ENCODE peak calls at places on chromosome 4, in four cellular contexts. One of them, this sample, is unnamed.

GRCh38 chr4:22897520-22898108 is 204.9 kb downstream of the GBA3 start:
- DNase-seq in mesothelial cell of epicardium: peak
- DNase-seq in heart left ventricle: no peak
- DNase-seq in endothelial cell: peak
- DNase-seq in this sample: no peak

GRCh38 chr4:167614866-167615265 is 380.6 kb upstream of the SPOCK3 start:
- DNase-seq in mesothelial cell of epicardium: no peak
- DNase-seq in heart left ventricle: no peak
- DNase-seq in endothelial cell: no peak
- DNase-seq in this sample: no peak

GRCh38 chr4:24321151-24321550 is 263.2 kb downstream of the DHX15 start:
- DNase-seq in mesothelial cell of epicardium: no peak
- DNase-seq in heart left ventricle: no peak
- DNase-seq in endothelial cell: no peak
- DNase-seq in this sample: no peak

GRCh38 chr4:13523105-13523477 is 21.2 kb downstream of the NKX3-2 start:
- DNase-seq in mesothelial cell of epicardium: no peak
- DNase-seq in heart left ventricle: no peak
- DNase-seq in endothelial cell: no peak
- DNase-seq in this sample: no peak

GRCh38 chr4:143071351-143071750 is 113.4 kb upstream of the USP38 start:
- DNase-seq in mesothelial cell of epicardium: no peak
- DNase-seq in heart left ventricle: no peak
- DNase-seq in endothelial cell: no peak
- DNase-seq in this sample: no peak

GRCh38 chr4:3324093-3324815 is 31.4 kb downstream of the RGS12 start:
- DNase-seq in mesothelial cell of epicardium: peak
- DNase-seq in heart left ventricle: no peak
- DNase-seq in endothelial cell: no peak
- DNase-seq in this sample: peak

GRCh38 chr4:128639586-128640270 is 169.8 kb upstream of the JADE1 start:
- DNase-seq in mesothelial cell of epicardium: no peak
- DNase-seq in heart left ventricle: no peak
- DNase-seq in endothelial cell: no peak
- DNase-seq in this sample: no peak

GRCh38 chr4:59646082-59646481 is 1554.0 kb upstream of the ADGRL3 start:
- DNase-seq in mesothelial cell of epicardium: no peak
- DNase-seq in heart left ventricle: no peak
- DNase-seq in endothelial cell: no peak
- DNase-seq in this sample: no peak

GRCh38 chr4:37644962-37645361 is 41.2 kb downstream of the RELL1 start:
- DNase-seq in mesothelial cell of epicardium: no peak
- DNase-seq in heart left ventricle: no peak
- DNase-seq in endothelial cell: no peak
- DNase-seq in this sample: no peak

GRCh38 chr4:1720163-1720983 is 750 bp downstream of the TMEM129 start:
- DNase-seq in mesothelial cell of epicardium: peak
- DNase-seq in heart left ventricle: peak
- DNase-seq in endothelial cell: peak
- DNase-seq in this sample: no peak

GRCh38 chr4:111537861-111538260 is 607.4 kb upstream of the FAM241A start:
- DNase-seq in mesothelial cell of epicardium: no peak
- DNase-seq in heart left ventricle: no peak
- DNase-seq in endothelial cell: no peak
- DNase-seq in this sample: no peak

GRCh38 chr4:16573744-16574143 is 324.7 kb downstream of the LDB2 start:
- DNase-seq in mesothelial cell of epicardium: no peak
- DNase-seq in heart left ventricle: peak
- DNase-seq in endothelial cell: no peak
- DNase-seq in this sample: no peak

GRCh38 chr4:165992263-165992662 is 119.2 kb downstream of the TLL1 start:
- DNase-seq in mesothelial cell of epicardium: no peak
- DNase-seq in heart left ventricle: no peak
- DNase-seq in endothelial cell: no peak
- DNase-seq in this sample: no peak

GRCh38 chr4:33037464-33037863 is 2317.3 kb downstream of the PCDH7 start:
- DNase-seq in mesothelial cell of epicardium: no peak
- DNase-seq in heart left ventricle: no peak
- DNase-seq in endothelial cell: no peak
- DNase-seq in this sample: no peak

GRCh38 chr4:69830529-69831269 is 29.2 kb downstream of the SULT1E1 start:
- DNase-seq in mesothelial cell of epicardium: no peak
- DNase-seq in heart left ventricle: no peak
- DNase-seq in endothelial cell: no peak
- DNase-seq in this sample: no peak

GRCh38 chr4:139524062-139524631 is 31.9 kb downstream of the SETD7 start:
- DNase-seq in mesothelial cell of epicardium: no peak
- DNase-seq in heart left ventricle: no peak
- DNase-seq in endothelial cell: no peak
- DNase-seq in this sample: no peak

GRCh38 chr4:31516520-31516919 is 796.4 kb downstream of the PCDH7 start:
- DNase-seq in mesothelial cell of epicardium: no peak
- DNase-seq in heart left ventricle: no peak
- DNase-seq in endothelial cell: no peak
- DNase-seq in this sample: no peak
- TF ChIP-seq CTCF in mesothelial cell of epicardium: no peak
- TF ChIP-seq CTCF in heart left ventricle: no peak
- TF ChIP-seq CTCF in endothelial cell: no peak
- TF ChIP-seq CTCF in this sample: no peak

GRCh38 chr4:6088950-6089349 is 70.7 kb upstream of the C4orf50 start:
- DNase-seq in mesothelial cell of epicardium: no peak
- DNase-seq in heart left ventricle: no peak
- DNase-seq in endothelial cell: no peak
- DNase-seq in this sample: no peak

GRCh38 chr4:6090936-6091335 is 72.7 kb upstream of the C4orf50 start:
- DNase-seq in mesothelial cell of epicardium: no peak
- DNase-seq in heart left ventricle: no peak
- DNase-seq in endothelial cell: no peak
- DNase-seq in this sample: no peak

GRCh38 chr4:6085028-6085942 is 67.1 kb upstream of the C4orf50 start:
- DNase-seq in mesothelial cell of epicardium: no peak
- DNase-seq in heart left ventricle: no peak
- DNase-seq in endothelial cell: no peak
- DNase-seq in this sample: no peak

GRCh38 chr4:6085943-6086628 is 67.9 kb upstream of the C4orf50 start:
- DNase-seq in mesothelial cell of epicardium: no peak
- DNase-seq in heart left ventricle: no peak
- DNase-seq in endothelial cell: no peak
- DNase-seq in this sample: no peak

GRCh38 chr4:6087669-6088068 is 69.4 kb upstream of the C4orf50 start:
- DNase-seq in mesothelial cell of epicardium: no peak
- DNase-seq in heart left ventricle: no peak
- DNase-seq in endothelial cell: peak
- DNase-seq in this sample: no peak
- TF ChIP-seq CTCF in mesothelial cell of epicardium: peak
- TF ChIP-seq CTCF in heart left ventricle: peak
- TF ChIP-seq CTCF in endothelial cell: peak
- TF ChIP-seq CTCF in this sample: peak

GRCh38 chr4:168942985-168943384 is 67.1 kb downstream of the CBR4 start:
- DNase-seq in mesothelial cell of epicardium: no peak
- DNase-seq in heart left ventricle: no peak
- DNase-seq in endothelial cell: no peak
- DNase-seq in this sample: no peak
- TF ChIP-seq CTCF in mesothelial cell of epicardium: peak
- TF ChIP-seq CTCF in heart left ventricle: peak
- TF ChIP-seq CTCF in endothelial cell: peak
- TF ChIP-seq CTCF in this sample: peak

DNA sequence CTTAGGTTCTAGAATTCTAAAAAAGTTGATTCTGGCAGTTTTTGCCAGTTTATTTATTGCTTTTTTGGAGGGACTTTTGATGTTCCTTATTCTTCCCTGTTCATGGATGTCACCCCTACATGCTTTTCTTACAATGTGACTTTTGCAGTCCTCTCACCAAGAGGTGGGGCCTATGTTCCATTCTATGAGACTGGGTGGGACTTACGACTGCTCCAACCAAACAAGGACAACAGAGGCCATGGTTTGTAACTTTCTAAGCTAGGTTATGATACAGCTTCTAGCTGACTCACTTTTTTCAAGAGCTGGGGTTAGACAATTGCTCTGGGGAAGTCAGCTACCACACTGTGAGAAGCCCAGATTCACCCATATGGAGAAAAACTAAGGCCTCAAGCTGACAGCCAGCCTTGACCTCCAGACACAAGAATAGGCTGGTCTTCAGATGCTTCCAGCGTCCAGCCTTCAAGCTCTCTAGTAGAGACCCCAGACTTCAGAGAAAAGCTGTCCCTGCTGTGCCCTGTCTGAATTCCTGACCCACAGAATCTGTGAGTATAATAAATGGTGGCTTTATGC is 39.5 kb downstream of the ENOPH1 start:
- DNase-seq in mesothelial cell of epicardium: no peak
- DNase-seq in heart left ventricle: no peak
- DNase-seq in endothelial cell: no peak
- DNase-seq in this sample: peak
- TF ChIP-seq CTCF in mesothelial cell of epicardium: no peak
- TF ChIP-seq CTCF in heart left ventricle: no peak
- TF ChIP-seq CTCF in endothelial cell: no peak
- TF ChIP-seq CTCF in this sample: peak

GRCh38 chr4:127124919-127125318 is 507.8 kb upstream of the INTU start:
- DNase-seq in mesothelial cell of epicardium: no peak
- DNase-seq in heart left ventricle: no peak
- DNase-seq in endothelial cell: no peak
- DNase-seq in this sample: no peak
- TF ChIP-seq CTCF in mesothelial cell of epicardium: no peak
- TF ChIP-seq CTCF in heart left ventricle: peak
- TF ChIP-seq CTCF in endothelial cell: no peak
- TF ChIP-seq CTCF in this sample: peak

GRCh38 chr4:184805462-184806245 is 20.1 kb downstream of the ACSL1 start:
- DNase-seq in mesothelial cell of epicardium: no peak
- DNase-seq in heart left ventricle: peak
- DNase-seq in endothelial cell: no peak
- DNase-seq in this sample: no peak
- TF ChIP-seq CTCF in mesothelial cell of epicardium: no peak
- TF ChIP-seq CTCF in heart left ventricle: peak
- TF ChIP-seq CTCF in endothelial cell: no peak
- TF ChIP-seq CTCF in this sample: no peak

GRCh38 chr4:41216294-41217019 is 2.1 kb upstream of the APBB2 start:
- DNase-seq in mesothelial cell of epicardium: peak
- DNase-seq in heart left ventricle: peak
- DNase-seq in endothelial cell: peak
- DNase-seq in this sample: peak
- TF ChIP-seq CTCF in mesothelial cell of epicardium: no peak
- TF ChIP-seq CTCF in heart left ventricle: peak
- TF ChIP-seq CTCF in endothelial cell: peak
- TF ChIP-seq CTCF in this sample: peak

GRCh38 chr4:109147135-109147534 is 155.3 kb downstream of the COL25A1 start:
- DNase-seq in mesothelial cell of epicardium: no peak
- DNase-seq in heart left ventricle: no peak
- DNase-seq in endothelial cell: no peak
- DNase-seq in this sample: no peak
- TF ChIP-seq CTCF in mesothelial cell of epicardium: no peak
- TF ChIP-seq CTCF in heart left ventricle: no peak
- TF ChIP-seq CTCF in endothelial cell: no peak
- TF ChIP-seq CTCF in this sample: no peak

GRCh38 chr4:44679060-44679459 is 840 bp downstream of the GUF1 start:
- DNase-seq in mesothelial cell of epicardium: no peak
- DNase-seq in heart left ventricle: no peak
- DNase-seq in endothelial cell: no peak
- DNase-seq in this sample: no peak

GRCh38 chr4:44674471-44674870 is 3.7 kb upstream of the GUF1 start:
- DNase-seq in mesothelial cell of epicardium: no peak
- DNase-seq in heart left ventricle: no peak
- DNase-seq in endothelial cell: no peak
- DNase-seq in this sample: no peak

GRCh38 chr4:44678094-44679023 is at the start of gene GUF1:
- DNase-seq in mesothelial cell of epicardium: peak
- DNase-seq in heart left ventricle: peak
- DNase-seq in endothelial cell: peak
- DNase-seq in this sample: peak
- TF ChIP-seq CTCF in mesothelial cell of epicardium: no peak
- TF ChIP-seq CTCF in heart left ventricle: no peak
- TF ChIP-seq CTCF in endothelial cell: no peak
- TF ChIP-seq CTCF in this sample: no peak

GRCh38 chr4:87130482-87130881 is 89.9 kb downstream of the KLHL8 start:
- DNase-seq in mesothelial cell of epicardium: no peak
- DNase-seq in heart left ventricle: no peak
- DNase-seq in endothelial cell: no peak
- DNase-seq in this sample: no peak
- TF ChIP-seq CTCF in mesothelial cell of epicardium: no peak
- TF ChIP-seq CTCF in heart left ventricle: no peak
- TF ChIP-seq CTCF in endothelial cell: no peak
- TF ChIP-seq CTCF in this sample: no peak

This sample was measured in osteocyte.